ENCODE peak calls at places on chromosomes 7 and 10, in six cellular contexts. S, I, G, Q, L and X are unnamed samples.

GRCh38 chr10:32104181-32104580 is 48.0 kb upstream of the KIF5B start:
- DNase-seq in Q (peak; percentile 12), G (peak; percentile 25), L (no peak), I (no peak), S (no peak), X (no peak)

GRCh38 chr10:21515581-21516269 is 9.8 kb downstream of the SKIDA1 start:
- DNase-seq in S (no peak), I (peak; percentile 61), G (peak; percentile 22), Q (no peak), L (no peak), X (no peak)

GRCh38 chr10:21803374-21803773 is 200.2 kb downstream of the DNAJC1 start:
- DNase-seq in G (no peak), I (no peak), L (no peak), Q (no peak), S (no peak), X (no peak)

GRCh38 chr7:26178272-26178960 is 22.1 kb downstream of the HNRNPA2B1 start:
- DNase-seq in S (no peak), Q (no peak), G (no peak), I (no peak), L (no peak), X (no peak)

GRCh38 chr10:95411635-95412034 is 120.8 kb upstream of the PDLIM1 start:
- DNase-seq in Q (no peak), G (no peak), S (no peak), I (peak; percentile 45), L (no peak), X (no peak)

GRCh38 chr10:13167568-13167967 is 6.2 kb downstream of the MCM10 start:
- DNase-seq in Q (no peak), I (no peak), L (no peak), S (no peak), G (no peak), X (no peak)

GRCh38 chr10:17835688-17836087 is 26.5 kb downstream of the MRC1 start:
- DNase-seq in S (no peak), G (peak; percentile 97), L (no peak), Q (peak; percentile 83), I (peak; percentile 2), X (no peak)

GRCh38 chr7:23117841-23118240 is 12.3 kb downstream of the KLHL7 start:
- DNase-seq in Q (no peak), L (no peak), G (no peak), S (no peak), I (peak; percentile 18), X (no peak)

GRCh38 chr10:44647877-44648542 is 263.1 kb upstream of the CXCL12 start:
- DNase-seq in G (peak; percentile 47), L (no peak), I (no peak), Q (peak; percentile 85), S (no peak), X (no peak)

GRCh38 chr10:100745882-100746412 is 565 bp downstream of the PAX2 start:
- DNase-seq in G (no peak), S (no peak), I (peak; percentile 79), Q (no peak), L (no peak), X (no peak)

GRCh38 chr10:122307669-122308486 is 36.8 kb downstream of the BTBD16 start:
- DNase-seq in G (peak; percentile 92), Q (peak; percentile 94), I (no peak), S (no peak), L (no peak), X (no peak)

GRCh38 chr10:5547934-5548660 is 23.3 kb downstream of the CALML3 start:
- DNase-seq in I (no peak), G (peak; percentile 45), L (no peak), S (no peak), Q (no peak), X (no peak)

GRCh38 chr7:43700059-43700501 is 29.2 kb downstream of the COA1 start:
- DNase-seq in Q (peak; percentile 50), S (no peak), G (peak; percentile 71), L (no peak), I (peak; percentile 26), X (no peak)

GRCh38 chr10:91462423-91462822 is 52.3 kb downstream of the HECTD2 start:
- DNase-seq in L (no peak), G (peak; percentile 63), I (no peak), S (no peak), Q (peak; percentile 9), X (no peak)

GRCh38 chr7:47579458-47579857 is 2.5 kb downstream of the TNS3 start:
- DNase-seq in I (no peak), Q (no peak), S (no peak), L (no peak), G (no peak), X (no peak)

GRCh38 chr10:95308389-95309302 is 17.8 kb upstream of the PDLIM1 start:
- DNase-seq in Q (peak; percentile 96), L (no peak), I (peak; percentile 15), S (no peak), G (peak; percentile 99), X (no peak)

GRCh38 chr10:107585630-107586029 is 421.1 kb upstream of the SORCS1 start:
- DNase-seq in G (no peak), S (no peak), L (no peak), Q (no peak), I (no peak), X (no peak)

GRCh38 chr10:112490543-112490942 is 43.5 kb downstream of the VTI1A start:
- DNase-seq in L (no peak), G (peak; percentile 6), I (no peak), S (no peak), Q (no peak), X (peak; percentile 52)

GRCh38 chr7:84939442-84939841 is 247.4 kb downstream of the SEMA3D start:
- DNase-seq in S (no peak), Q (no peak), L (no peak), I (no peak), G (no peak), X (no peak)

GRCh38 chr10:81179805-81180452 is 642.2 kb downstream of the SH2D4B start:
- DNase-seq in S (no peak), Q (no peak), G (no peak), I (peak; percentile 59), L (no peak), X (no peak)

GRCh38 chr7:97016392-97017196 is 8.0 kb downstream of the DLX5 start:
- DNase-seq in L (no peak), Q (no peak), S (no peak), G (no peak), I (peak; percentile 85), X (no peak)

GRCh38 chr7:134548877-134549276 is at the start of gene AKR1B15:
- DNase-seq in S (no peak), I (no peak), G (peak; percentile 52), Q (no peak), L (no peak), X (no peak)

GRCh38 chr7:24336461-24336860 is 52.5 kb downstream of the NPY start:
- DNase-seq in Q (no peak), G (no peak), S (no peak), L (no peak), I (no peak), X (no peak)

GRCh38 chr7:89607797-89608196 is 546.5 kb upstream of the STEAP1 start:
- DNase-seq in Q (no peak), L (no peak), I (no peak), G (no peak), S (peak; percentile 24), X (no peak)

GRCh38 chr10:21014141-21014540 is 117.0 kb upstream of the NEBL start:
- DNase-seq in L (no peak), G (no peak), I (no peak), S (no peak), Q (no peak), X (no peak)

GRCh38 chr7:31948041-31948440 is 122.2 kb downstream of the PDE1C start:
- DNase-seq in I (no peak), G (peak; percentile 92), L (no peak), S (no peak), Q (peak; percentile 42), X (no peak)

GRCh38 chr7:97011536-97012292 is 6.4 kb downstream of the DLX6 start:
- DNase-seq in Q (no peak), G (no peak), I (no peak), S (no peak), L (no peak), X (no peak)

GRCh38 chr7:2175514-2175913 is 57.2 kb downstream of the MAD1L1 start:
- DNase-seq in Q (peak; percentile 98), L (no peak), G (peak; percentile 99), I (no peak), S (no peak), X (no peak)

GRCh38 chr10:6128591-6129383 is 40.0 kb downstream of the RBM17 start:
- DNase-seq in Q (no peak), S (no peak), L (no peak), G (peak; percentile 46), I (peak; percentile 62), X (no peak)